ENCODE peak calls at places on chromosomes 4 and X, in seven cellular contexts. K is heart left ventricle, S is AG10803, O is PC-3, D is sigmoid colon, Y is fibroblast of mammary gland, E is heart right ventricle. X is an unnamed sample.

GRCh38 chrX:50054147-50054546 is 131.8 kb downstream of the CLCN5 start:
- DNase-seq in K (no peak), S (no peak), O (no peak), D (no peak), Y (no peak), E (no peak), X (no peak)

GRCh38 chrX:39438603-39439602 is 637.6 kb downstream of the MID1IP1 start:
- DNase-seq in K (no peak), S (no peak), O (no peak), D (no peak), Y (no peak), E (no peak), X (no peak)

GRCh38 chrX:76279007-76279406 is 106.1 kb downstream of the PBDC1 start:
- DNase-seq in K (peak; percentile 10), S (peak; percentile 34), O (peak; percentile 67), D (no peak), Y (peak; percentile 57), E (no peak), X (peak; percentile 12)

GRCh38 chr4:8744083-8744805 is 127.4 kb downstream of the HMX1 start:
- DNase-seq in K (peak; percentile 1), S (no peak), O (no peak), D (peak; percentile 56), Y (no peak), E (no peak), X (no peak)

GRCh38 chr4:31370866-31371465 is 650.8 kb downstream of the PCDH7 start:
- DNase-seq in K (no peak), S (peak; percentile 24), O (peak; percentile 75), D (no peak), Y (peak; percentile 58), E (no peak), X (peak; percentile 3)

GRCh38 chr4:101118641-101119040 is 228.7 kb downstream of the PPP3CA start:
- DNase-seq in K (no peak), S (no peak), O (no peak), D (no peak), Y (no peak), E (no peak), X (no peak)

GRCh38 chr4:66766557-66766956 is 778.7 kb downstream of the CENPC start:
- DNase-seq in K (no peak), S (no peak), O (no peak), D (no peak), Y (no peak), E (no peak), X (no peak)

GRCh38 chrX:42803320-42803719 is 25.4 kb upstream of the PPP1R2C start:
- DNase-seq in K (no peak), S (peak; percentile 72), O (no peak), D (no peak), Y (peak; percentile 47), E (no peak), X (peak; percentile 36)

GRCh38 chr4:70236125-70236524 is 6.3 kb upstream of the CSN3 start:
- DNase-seq in K (no peak), S (no peak), O (no peak), D (no peak), Y (no peak), E (no peak), X (no peak)

GRCh38 chr4:39228377-39228776 is 46.0 kb downstream of the WDR19 start:
- DNase-seq in K (no peak), S (no peak), O (no peak), D (no peak), Y (no peak), E (no peak), X (no peak)

GRCh38 chrX:14902536-14902935 is 29.3 kb downstream of the MOSPD2 start:
- DNase-seq in K (no peak), S (no peak), O (no peak), D (no peak), Y (no peak), E (no peak), X (no peak)

GRCh38 chr4:1058198-1058996 is 47.0 kb downstream of the FGFRL1 start:
- DNase-seq in K (no peak), S (no peak), O (peak; percentile 42), D (peak; percentile 29), Y (no peak), E (no peak), X (no peak)

GRCh38 chr4:17884511-17884910 is 73.7 kb downstream of the NCAPG start:
- DNase-seq in K (no peak), S (no peak), O (no peak), D (no peak), Y (no peak), E (no peak), X (no peak)

GRCh38 chrX:110125435-110125834 is 122.5 kb downstream of the TMEM164 start:
- DNase-seq in K (no peak), S (no peak), O (peak; percentile 24), D (no peak), Y (no peak), E (no peak), X (no peak)

GRCh38 chr4:86791126-86791525 is 58.1 kb downstream of the SLC10A6 start:
- DNase-seq in K (no peak), S (no peak), O (no peak), D (no peak), Y (no peak), E (no peak), X (no peak)

GRCh38 chr4:6126971-6127745 is 73.2 kb downstream of the JAKMIP1 start:
- DNase-seq in K (no peak), S (no peak), O (no peak), D (peak; percentile 28), Y (no peak), E (no peak), X (no peak)

GRCh38 chr4:42995343-42995944 is 102.9 kb downstream of the GRXCR1 start:
- DNase-seq in K (no peak), S (peak; percentile 15), O (peak; percentile 49), D (no peak), Y (peak; percentile 45), E (no peak), X (no peak)

GRCh38 chrX:129984196-129984962 is 1.9 kb downstream of the BCORL1 start:
- DNase-seq in K (peak; percentile 12), S (peak; percentile 3), O (no peak), D (peak; percentile 67), Y (no peak), E (peak; percentile 40), X (no peak)

GRCh38 chr4:186765673-186766546 is 42.3 kb upstream of the FAT1 start:
- DNase-seq in K (no peak), S (no peak), O (no peak), D (no peak), Y (no peak), E (no peak), X (no peak)

GRCh38 chr4:13411942-13412341 is 72.2 kb downstream of the RAB28 start:
- DNase-seq in K (no peak), S (no peak), O (no peak), D (no peak), Y (no peak), E (no peak), X (no peak)

GRCh38 chrX:72128183-72128834 is 3.4 kb downstream of the RTL5 start:
- DNase-seq in K (no peak), S (no peak), O (no peak), D (no peak), Y (no peak), E (no peak), X (no peak)

GRCh38 chrX:130909469-130910136 is 6.6 kb upstream of the ENOX2 start:
- DNase-seq in K (no peak), S (peak; percentile 51), O (no peak), D (no peak), Y (peak; percentile 5), E (no peak), X (no peak)

DNA sequence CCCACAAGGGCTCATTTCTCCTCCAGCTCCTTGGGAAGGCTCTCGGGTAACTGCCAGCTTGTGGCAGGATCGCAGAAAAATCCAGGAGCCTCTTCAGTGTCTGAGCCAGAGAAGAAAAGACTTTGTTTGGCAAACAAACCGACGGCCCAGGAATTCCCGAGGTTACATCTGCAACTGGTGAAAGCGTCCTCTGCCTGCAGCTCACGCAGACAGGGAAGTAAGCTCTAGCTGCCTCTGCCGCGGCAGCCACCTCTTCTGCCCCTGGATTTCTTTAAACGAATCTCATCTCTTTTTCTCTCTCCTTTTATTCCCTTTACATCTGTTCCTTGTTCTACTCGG is 289 bp downstream of the DCHS2 start:
- DNase-seq in K (no peak), S (peak; percentile 11), O (peak; percentile 13), D (peak; percentile 72), Y (peak; percentile 15), E (no peak), X (peak; percentile 67)
- TF ChIP-seq CTCF in K (no peak), S (no peak), O (no peak), D (no peak), Y (no peak), E (no peak), X (no peak)

DNA sequence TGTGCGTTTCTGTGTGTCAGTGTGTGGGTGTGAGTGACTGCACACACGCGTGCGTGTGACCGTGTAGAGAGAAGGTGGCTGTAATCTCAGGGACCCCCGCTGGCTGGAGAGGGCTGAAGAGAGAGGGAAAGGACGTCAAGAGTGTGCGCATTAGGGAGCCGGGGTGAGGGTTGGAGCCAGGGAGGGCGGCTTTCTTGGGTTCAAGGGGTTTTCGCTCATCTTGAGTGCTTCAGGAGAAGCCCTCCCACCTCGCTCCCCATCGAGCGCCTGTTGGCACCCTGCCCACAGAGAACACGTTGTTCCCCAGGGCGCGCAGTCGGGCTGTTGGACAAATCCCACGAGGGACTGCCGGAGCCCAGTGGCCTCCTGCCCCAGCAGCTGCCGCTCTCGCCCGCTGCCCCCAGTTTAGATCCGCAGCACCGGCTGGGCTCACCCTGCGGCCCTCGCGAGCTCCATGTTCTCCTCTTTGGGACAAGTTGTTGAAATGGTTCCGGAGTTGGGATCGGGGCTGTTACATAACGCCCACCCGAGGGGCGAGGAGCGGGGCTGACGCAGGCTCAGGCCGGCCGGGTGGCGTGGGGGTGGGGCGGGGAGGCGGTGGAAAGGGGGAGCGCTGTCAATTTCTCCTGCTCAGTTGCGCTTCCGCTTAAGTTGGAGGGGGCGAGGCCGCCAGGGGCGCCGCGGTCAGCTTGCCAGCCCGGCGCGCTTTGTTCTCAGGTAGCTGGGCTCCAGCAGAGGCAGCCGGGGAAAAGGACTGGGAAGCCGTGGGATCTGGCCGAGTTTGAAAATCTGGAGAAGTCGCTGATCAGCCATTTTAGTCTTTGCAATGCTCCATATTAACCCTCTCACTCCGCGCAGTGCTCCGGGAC is 1.6 kb downstream of the GRIA2 start:
- DNase-seq in K (no peak), S (no peak), O (no peak), D (no peak), Y (no peak), E (no peak), X (peak; percentile 52)
- TF ChIP-seq CTCF in K (no peak), S (no peak), O (no peak), D (no peak), Y (no peak), E (no peak), X (no peak)

GRCh38 chr4:98976716-98977115 is 18.8 kb upstream of the METAP1 start:
- DNase-seq in K (no peak), S (no peak), O (peak; percentile 78), D (no peak), Y (peak; percentile 5), E (no peak), X (peak; percentile 7)

DNA sequence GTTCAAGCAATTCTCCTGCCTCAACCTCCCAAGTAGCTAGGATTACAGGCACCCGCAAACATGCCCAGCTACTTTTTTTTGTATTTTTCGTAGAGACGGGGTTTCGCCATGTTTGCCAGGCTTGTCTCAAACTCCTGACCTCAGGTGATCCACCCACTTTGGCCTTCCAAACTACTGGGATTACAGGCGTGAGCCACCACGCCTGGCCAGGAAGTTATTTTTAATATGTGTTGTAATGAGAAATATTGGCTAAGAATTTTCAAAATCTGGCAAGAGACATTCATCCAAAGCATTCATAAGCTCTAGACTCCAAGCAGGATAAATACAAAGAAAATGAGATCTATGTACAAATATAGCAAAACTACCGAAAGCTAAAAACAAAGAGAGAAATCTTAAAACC is 18.0 kb upstream of the METAP1 start:
- DNase-seq in K (no peak), S (no peak), O (no peak), D (no peak), Y (no peak), E (no peak), X (no peak)
- TF ChIP-seq CTCF in K (no peak), S (no peak), O (no peak), D (no peak), Y (no peak), E (no peak), X (no peak)

GRCh38 chrX:117996918-117997480 is 119.6 kb downstream of the KLHL13 start:
- DNase-seq in K (no peak), S (no peak), O (peak; percentile 65), D (no peak), Y (peak; percentile 11), E (no peak), X (no peak)
- TF ChIP-seq CTCF in K (peak; percentile 25), S (no peak), O (peak; percentile 80), D (no peak), Y (peak; percentile 48), E (peak; percentile 50), X (no peak)

X was measured in foreskin fibroblast.